ENCODE peak calls at places on chromosomes 4 and X, in eight cellular contexts. W is right lobe of liver, U is uterus, Z is IMR-90, F is lower leg skin, L is K562, Y is suprapubic skin, G is sigmoid colon. K is an unnamed sample.

GRCh38 chrX:72048515-72049455 is 82.9 kb downstream of the RTL5 start:
- DNase-seq in U (no peak), L (no peak), F (peak; percentile 69), G (peak; percentile 7), Z (no peak), Y (no peak), W (no peak), K (no peak)

GRCh38 chrX:2689773-2690666 is 1.1 kb upstream of the CD99 start:
- DNase-seq in U (no peak), Z (no peak), F (peak; percentile 69), L (no peak), G (no peak), Y (no peak), W (peak; percentile 58), K (no peak)

GRCh38 chr4:138959421-138959820 is 56.2 kb upstream of the NOCT start:
- DNase-seq in W (no peak), Y (no peak), F (no peak), G (no peak), Z (peak; percentile 26), L (no peak), U (no peak), K (no peak)

GRCh38 chr4:3834186-3834920 is 68.2 kb downstream of the ADRA2C start:
- DNase-seq in G (no peak), F (no peak), W (no peak), L (no peak), Y (no peak), U (no peak), Z (no peak), K (no peak)

GRCh38 chrX:27575565-27575964 is 14.6 kb upstream of the DCAF8L2 start:
- DNase-seq in F (no peak), G (no peak), W (no peak), Z (peak; percentile 54), Y (no peak), U (no peak), L (no peak), K (no peak)

GRCh38 chr4:94634266-94634665 is 123.5 kb upstream of the BMPR1B start:
- DNase-seq in W (no peak), Z (peak; percentile 45), Y (no peak), L (no peak), G (no peak), U (no peak), F (no peak), K (no peak)

GRCh38 chr4:74328501-74328900 is 20.2 kb downstream of the EPGN start:
- DNase-seq in W (no peak), Y (no peak), L (no peak), Z (peak; percentile 27), F (no peak), G (no peak), U (no peak), K (no peak)

GRCh38 chr4:83114576-83114975 is at the start of gene PLAC8:
- DNase-seq in Z (no peak), G (no peak), W (no peak), F (no peak), Y (no peak), L (no peak), U (no peak), K (no peak)

GRCh38 chr4:14289708-14290107 is 662.2 kb upstream of the BOD1L1 start:
- DNase-seq in L (no peak), Y (no peak), U (no peak), Z (no peak), F (no peak), W (no peak), G (no peak), K (no peak)

GRCh38 chr4:70197842-70198241 is 2.3 kb downstream of the ODAM start:
- DNase-seq in L (no peak), Y (no peak), Z (no peak), W (no peak), G (no peak), F (no peak), U (no peak), K (no peak)

GRCh38 chr4:153634737-153635353 is 49.2 kb upstream of the TLR2 start:
- DNase-seq in Z (peak; percentile 8), G (no peak), F (no peak), L (peak; percentile 27), U (no peak), Y (no peak), W (no peak), K (no peak)

GRCh38 chr4:151407466-151408379 is 1.3 kb upstream of the FHIP1A start:
- DNase-seq in W (no peak), Z (no peak), F (no peak), G (no peak), L (no peak), U (peak; percentile 32), Y (peak; percentile 79), K (no peak)

GRCh38 chr4:99394913-99395312 is 40.2 kb downstream of the ADH7 start:
- DNase-seq in F (no peak), G (no peak), W (no peak), U (no peak), L (no peak), Y (no peak), Z (peak; percentile 80), K (no peak)

GRCh38 chr4:179664628-179665027 is 2222.4 kb upstream of the AGA start:
- DNase-seq in F (no peak), U (no peak), W (no peak), Z (no peak), Y (no peak), G (no peak), L (no peak), K (no peak)

GRCh38 chrX:111490683-111491082 is 20.8 kb upstream of the SERTM2 start:
- DNase-seq in Z (no peak), G (no peak), W (no peak), L (no peak), U (no peak), Y (no peak), F (no peak), K (no peak)

GRCh38 chrX:125236955-125237354 is 82.7 kb upstream of the TEX13C start:
- DNase-seq in Z (no peak), U (no peak), W (no peak), L (no peak), F (no peak), Y (no peak), G (no peak), K (no peak)

GRCh38 chrX:115413246-115413878 is 123.8 kb downstream of the LUZP4 start:
- DNase-seq in Z (peak; percentile 72), W (no peak), U (no peak), F (no peak), G (no peak), Y (no peak), L (no peak), K (no peak)

GRCh38 chr4:53861856-53862610 is 202.4 kb downstream of the CHIC2 start:
- DNase-seq in Y (no peak), G (peak; percentile 85), Z (peak; percentile 96), F (no peak), L (no peak), U (peak; percentile 71), W (no peak), K (peak; percentile 8)

GRCh38 chr4:69308634-69309033 is 28.4 kb downstream of the UGT2B28 start:
- DNase-seq in G (no peak), Y (no peak), Z (no peak), W (no peak), U (no peak), F (no peak), L (no peak), K (no peak)

GRCh38 chr4:12116009-12116542 is 687.4 kb upstream of the HS3ST1 start:
- DNase-seq in L (no peak), Y (no peak), W (no peak), U (no peak), Z (no peak), G (no peak), F (no peak), K (no peak)

GRCh38 chr4:99205104-99205979 is 13.7 kb downstream of the ADH6 start:
- DNase-seq in W (peak; percentile 65), F (no peak), Y (no peak), U (peak; percentile 60), G (no peak), L (no peak), Z (peak; percentile 34), K (no peak)

GRCh38 chr4:60683357-60683756 is 516.8 kb upstream of the ADGRL3 start:
- DNase-seq in G (no peak), Y (no peak), L (no peak), U (no peak), Z (peak; percentile 94), W (no peak), F (no peak), K (peak; percentile 11)

GRCh38 chrX:154074199-154074598 is 23.3 kb downstream of the MECP2 start:
- DNase-seq in Z (peak; percentile 73), F (no peak), W (no peak), U (no peak), L (no peak), Y (no peak), G (peak; percentile 48), K (peak; percentile 45)

GRCh38 chrX:29775890-29776289 is 439.5 kb upstream of the MAGEB2 start:
- DNase-seq in Z (no peak), F (no peak), U (no peak), Y (no peak), G (no peak), L (no peak), W (no peak), K (no peak)

GRCh38 chrX:1401611-1402430 is 9.9 kb upstream of the SLC25A6 start:
- DNase-seq in U (no peak), Z (no peak), L (no peak), F (no peak), W (no peak), G (peak; percentile 58), Y (no peak), K (no peak)
- TF ChIP-seq POLR2A in U (no peak), Z (no peak), L (no peak), F (no peak), W (no peak), G (no peak), Y (no peak), K (no peak)

GRCh38 chr4:6643141-6643847 is 2.8 kb downstream of the MRFAP1 start:
- DNase-seq in U (no peak), W (no peak), L (no peak), F (peak; percentile 60), Y (peak; percentile 26), Z (no peak), G (no peak), K (no peak)
- TF ChIP-seq POLR2A in U (no peak), W (no peak), L (peak; percentile 61), F (no peak), Y (no peak), Z (no peak), G (no peak), K (no peak)

DNA sequence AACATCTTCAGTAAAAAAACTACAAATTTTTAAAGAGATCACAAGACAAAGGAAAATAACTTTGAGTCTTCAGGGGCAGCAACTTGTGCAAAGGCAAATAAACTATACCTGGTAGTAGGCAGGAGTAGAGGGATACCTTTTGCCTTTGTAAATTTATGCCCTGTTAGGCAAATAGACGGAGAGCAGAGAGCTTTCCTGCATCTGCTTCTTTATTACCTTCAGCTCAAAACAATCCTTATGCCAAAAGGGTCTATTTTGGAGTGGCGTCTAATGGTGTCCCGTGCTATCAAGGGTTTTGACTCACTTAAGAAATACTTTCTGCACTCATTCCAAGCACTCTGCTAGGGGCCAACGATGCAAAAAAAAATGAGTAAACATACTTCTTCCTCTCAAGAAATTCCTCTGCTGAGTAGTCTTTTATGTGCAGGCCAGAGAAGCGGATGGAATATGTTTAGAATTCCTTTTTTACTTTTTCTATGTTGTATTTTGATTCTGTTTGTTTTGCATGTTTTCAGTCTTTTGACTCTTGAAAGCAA is 131.9 kb downstream of the ANXA5 start:
- DNase-seq in W (no peak), U (no peak), Y (no peak), Z (peak; percentile 20), L (no peak), F (no peak), G (no peak), K (no peak)
- TF ChIP-seq POLR2A in W (no peak), U (no peak), Y (no peak), Z (no peak), L (no peak), F (no peak), G (no peak), K (no peak)

GRCh38 chrX:110001702-110002299 is 1.1 kb upstream of the TMEM164 start:
- DNase-seq in L (peak; percentile 35), W (no peak), Z (no peak), U (no peak), Y (no peak), G (no peak), F (no peak), K (no peak)
- TF ChIP-seq POLR2A in L (no peak), W (no peak), Z (no peak), U (no peak), Y (no peak), G (no peak), F (no peak), K (no peak)